ENCODE peak calls at places on chromosomes 11 and 22, in eight cellular contexts. N is cardiac fibroblast, Q is nephron progenitor cell, B is IMR-90, H is HL-60, D is Peyer's patch, Z is brain microvascular endothelial cell, U is mucosa of descending colon. T is an unnamed sample.

GRCh38 chr11:126564588-126564987 is 209.1 kb downstream of the ST3GAL4 start:
- DNase-seq in Z (no peak), U (no peak), Q (no peak), N (no peak), H (no peak), D (no peak), B (no peak), T (no peak)

GRCh38 chr22:37309221-37310074 is 27.1 kb downstream of the CYTH4 start:
- DNase-seq in D (no peak), Q (no peak), U (peak; percentile 38), Z (no peak), B (no peak), N (no peak), H (peak; percentile 85), T (no peak)

GRCh38 chr11:27429740-27430451 is 42.7 kb downstream of the LGR4 start:
- DNase-seq in H (no peak), B (peak; percentile 7), U (no peak), N (no peak), Q (no peak), Z (no peak), D (no peak), T (no peak)

GRCh38 chr11:45405916-45406670 is 120.0 kb upstream of the SYT13 start:
- DNase-seq in Z (peak; percentile 16), Q (no peak), B (peak; percentile 23), U (no peak), N (peak; percentile 64), D (no peak), H (no peak), T (no peak)

GRCh38 chr22:45302047-45302446 is 7.7 kb upstream of the FAM118A start:
- DNase-seq in U (no peak), N (peak; percentile 49), Q (no peak), H (peak; percentile 61), Z (peak; percentile 67), B (peak; percentile 88), D (no peak), T (no peak)

GRCh38 chr11:128585498-128586238 is 1.7 kb downstream of the ETS1 start:
- DNase-seq in Q (no peak), U (no peak), B (no peak), Z (no peak), H (no peak), N (no peak), D (no peak), T (no peak)

GRCh38 chr11:121415861-121416260 is 36.3 kb upstream of the SORL1 start:
- DNase-seq in Z (no peak), U (peak; percentile 73), B (no peak), D (no peak), Q (no peak), N (peak; percentile 37), H (no peak), T (no peak)

GRCh38 chr11:78226684-78227680 is 38.3 kb downstream of the USP35 start:
- DNase-seq in H (no peak), B (no peak), D (no peak), U (no peak), Z (no peak), Q (no peak), N (no peak), T (no peak)

GRCh38 chr11:30730011-30730410 is 143.9 kb upstream of the MPPED2 start:
- DNase-seq in Q (no peak), N (no peak), U (no peak), Z (no peak), H (no peak), B (no peak), D (no peak), T (no peak)

GRCh38 chr11:76263657-76264056 is 57.4 kb upstream of the WNT11 start:
- DNase-seq in H (no peak), B (no peak), Q (no peak), D (no peak), Z (no peak), N (no peak), U (no peak), T (no peak)

GRCh38 chr11:33897761-33898403 is 6.0 kb upstream of the LMO2 start:
- DNase-seq in N (no peak), H (no peak), B (no peak), Q (no peak), U (no peak), Z (no peak), D (no peak), T (no peak)

GRCh38 chr11:11621881-11622706 is at the start of gene GALNT18:
- DNase-seq in Q (peak; percentile 94), D (peak; percentile 85), N (peak; percentile 94), U (peak; percentile 89), Z (peak; percentile 74), B (peak; percentile 90), H (peak; percentile 41), T (peak; percentile 80)

GRCh38 chr11:9726313-9727022 is 62.6 kb downstream of the SWAP70 start:
- DNase-seq in U (no peak), Q (no peak), B (peak; percentile 88), Z (peak; percentile 68), D (no peak), H (no peak), N (no peak), T (no peak)
- TF ChIP-seq CTCF in U (no peak), Q (no peak), B (no peak), Z (no peak), D (no peak), H (no peak), N (peak; percentile 2), T (no peak)

DNA sequence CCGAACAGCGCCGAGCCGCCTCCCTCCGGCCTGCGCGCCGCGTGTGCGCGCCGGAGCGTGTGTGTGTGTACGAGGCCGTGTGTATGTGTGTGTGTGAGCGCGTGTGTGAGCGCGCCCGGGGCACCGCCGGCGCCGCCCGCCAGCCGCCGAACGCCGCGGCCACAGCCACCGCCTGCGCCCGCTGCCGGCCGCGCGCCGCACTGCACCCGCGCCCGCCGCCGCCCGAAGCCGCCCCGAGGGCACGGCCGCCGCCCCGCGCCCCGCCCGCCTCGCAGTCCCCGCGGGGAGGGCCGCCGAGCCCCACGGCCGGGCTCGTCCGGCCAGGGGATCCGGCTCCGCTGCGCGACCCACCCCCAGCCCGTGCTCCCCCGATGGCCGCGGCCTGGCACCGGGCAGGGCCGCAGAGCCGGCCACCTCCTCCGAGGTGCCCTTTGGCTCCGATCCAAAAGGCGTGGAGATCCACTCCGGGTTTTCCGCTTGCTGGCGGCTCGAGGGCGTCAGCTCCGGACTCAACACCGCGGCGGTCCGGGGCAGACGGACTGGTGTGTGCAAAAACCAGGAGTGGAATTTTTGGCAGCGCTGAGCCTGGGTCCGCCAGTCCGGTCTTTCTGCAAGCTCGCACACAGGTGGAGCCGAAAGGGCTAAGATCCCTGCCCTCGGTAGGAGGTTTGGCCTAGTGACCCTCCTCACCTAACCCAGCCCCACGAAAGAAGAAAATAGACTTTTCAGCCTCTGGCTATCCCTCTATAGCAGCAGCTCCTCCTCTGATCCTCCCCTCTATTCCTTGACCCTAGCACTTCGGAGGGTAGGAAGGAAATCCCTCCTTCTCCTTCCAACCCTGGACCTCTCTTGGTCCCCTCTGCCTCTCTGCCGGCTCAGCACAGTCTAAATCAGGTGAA is at the start of gene SYT7:
- DNase-seq in D (peak; percentile 96), Q (peak; percentile 100), U (peak; percentile 97), Z (peak; percentile 92), B (peak; percentile 96), N (peak; percentile 99), H (peak; percentile 88), T (peak; percentile 100)
- TF ChIP-seq CTCF in D (no peak), Q (no peak), U (no peak), Z (peak; percentile 1), B (peak; percentile 25), N (no peak), H (no peak), T (peak; percentile 39)

GRCh38 chr22:31104869-31105268 is 2.5 kb downstream of the SELENOM start:
- DNase-seq in B (no peak), H (no peak), N (no peak), U (no peak), Q (peak; percentile 82), Z (no peak), D (peak; percentile 43), T (peak; percentile 29)
- TF ChIP-seq CTCF in B (peak; percentile 17), H (no peak), N (no peak), U (no peak), Q (peak; percentile 72), Z (peak; percentile 63), D (no peak), T (peak; percentile 61)

GRCh38 chr11:58292017-58292416 is 24.0 kb upstream of the OR10W1 start:
- DNase-seq in D (no peak), Z (no peak), N (no peak), Q (no peak), H (no peak), U (no peak), B (no peak), T (no peak)

GRCh38 chr11:58289266-58289665 is 21.2 kb upstream of the OR10W1 start:
- DNase-seq in Z (no peak), B (no peak), N (no peak), D (no peak), H (no peak), Q (no peak), U (no peak), T (no peak)

GRCh38 chr11:58285483-58286040 is 17.5 kb upstream of the OR10W1 start:
- DNase-seq in B (no peak), N (no peak), Z (no peak), U (peak; percentile 30), D (peak; percentile 44), H (no peak), Q (no peak), T (no peak)

GRCh38 chr11:58286249-58286648 is 18.2 kb upstream of the OR10W1 start:
- DNase-seq in Z (peak; percentile 32), D (no peak), Q (no peak), B (peak; percentile 60), H (no peak), N (peak; percentile 25), U (peak; percentile 47), T (no peak)
- TF ChIP-seq CTCF in Z (peak; percentile 82), D (no peak), Q (peak; percentile 47), B (peak; percentile 75), H (peak; percentile 66), N (peak; percentile 91), U (peak; percentile 53), T (peak; percentile 59)

GRCh38 chr11:102196816-102197215 is 86.6 kb downstream of the YAP1 start:
- DNase-seq in N (no peak), D (no peak), B (peak; percentile 56), H (no peak), Z (no peak), Q (no peak), U (no peak), T (no peak)
- TF ChIP-seq CTCF in N (no peak), D (no peak), B (no peak), H (no peak), Z (no peak), Q (no peak), U (no peak), T (no peak)

GRCh38 chr22:49820984-49821383 is 6.7 kb downstream of the BRD1 start:
- DNase-seq in H (no peak), B (no peak), U (no peak), Q (no peak), N (no peak), D (no peak), Z (no peak), T (no peak)
- TF ChIP-seq CTCF in H (no peak), B (no peak), U (no peak), Q (no peak), N (no peak), D (no peak), Z (no peak), T (no peak)

T was measured in neural crest cell.